ENCODE peak calls at places on chromosome 4, in five cellular contexts. One of them, this sample, is unnamed.
A peak's percentile ranks its signal among the peaks of the same experiment; 100 is the strongest.

GRCh38 chr4:26885912-26886274 is 25.3 kb downstream of the STIM2 start:
- DNase-seq in activated gamma-delta T cell treated with Interleukin-2 at 50 U/mL for 16 hours: peak; percentile 21
- DNase-seq in progenitor cell of endocrine pancreas: no peak
- DNase-seq in psoas muscle: no peak
- DNase-seq in germinal center: peak; percentile 55
- DNase-seq in this sample: peak; percentile 56

GRCh38 chr4:171813195-171813955 is at the start of gene GALNTL6:
- DNase-seq in activated gamma-delta T cell treated with Interleukin-2 at 50 U/mL for 16 hours: no peak
- DNase-seq in progenitor cell of endocrine pancreas: no peak
- DNase-seq in psoas muscle: peak; percentile 44
- DNase-seq in germinal center: no peak
- DNase-seq in this sample: peak; percentile 40

GRCh38 chr4:126431049-126431448 is 1116.3 kb downstream of the FAT4 start:
- DNase-seq in activated gamma-delta T cell treated with Interleukin-2 at 50 U/mL for 16 hours: no peak
- DNase-seq in progenitor cell of endocrine pancreas: no peak
- DNase-seq in psoas muscle: no peak
- DNase-seq in germinal center: no peak
- DNase-seq in this sample: no peak

GRCh38 chr4:65580551-65580950 is 89.7 kb downstream of the EPHA5 start:
- DNase-seq in activated gamma-delta T cell treated with Interleukin-2 at 50 U/mL for 16 hours: no peak
- DNase-seq in progenitor cell of endocrine pancreas: no peak
- DNase-seq in psoas muscle: no peak
- DNase-seq in germinal center: no peak
- DNase-seq in this sample: no peak

GRCh38 chr4:158610790-158611189 is 60.9 kb downstream of the C4orf46 start:
- DNase-seq in activated gamma-delta T cell treated with Interleukin-2 at 50 U/mL for 16 hours: no peak
- DNase-seq in progenitor cell of endocrine pancreas: no peak
- DNase-seq in psoas muscle: no peak
- DNase-seq in germinal center: no peak
- DNase-seq in this sample: no peak

GRCh38 chr4:102789317-102789717 is 28.5 kb upstream of the MANBA start:
- DNase-seq in activated gamma-delta T cell treated with Interleukin-2 at 50 U/mL for 16 hours: no peak
- DNase-seq in progenitor cell of endocrine pancreas: no peak
- DNase-seq in psoas muscle: no peak
- DNase-seq in germinal center: no peak
- DNase-seq in this sample: no peak

GRCh38 chr4:4990857-4991540 is 28.3 kb downstream of the CYTL1 start:
- DNase-seq in activated gamma-delta T cell treated with Interleukin-2 at 50 U/mL for 16 hours: no peak
- DNase-seq in progenitor cell of endocrine pancreas: no peak
- DNase-seq in psoas muscle: peak; percentile 88
- DNase-seq in germinal center: no peak
- DNase-seq in this sample: no peak

GRCh38 chr4:32790803-32791202 is 2070.6 kb downstream of the PCDH7 start:
- DNase-seq in activated gamma-delta T cell treated with Interleukin-2 at 50 U/mL for 16 hours: no peak
- DNase-seq in progenitor cell of endocrine pancreas: no peak
- DNase-seq in psoas muscle: no peak
- DNase-seq in germinal center: no peak
- DNase-seq in this sample: no peak

GRCh38 chr4:141541851-141542250 is 94.5 kb upstream of the IL15 start:
- DNase-seq in activated gamma-delta T cell treated with Interleukin-2 at 50 U/mL for 16 hours: no peak
- DNase-seq in progenitor cell of endocrine pancreas: no peak
- DNase-seq in psoas muscle: no peak
- DNase-seq in germinal center: no peak
- DNase-seq in this sample: no peak

GRCh38 chr4:116118216-116118615 is 967.2 kb downstream of the TRAM1L1 start:
- DNase-seq in activated gamma-delta T cell treated with Interleukin-2 at 50 U/mL for 16 hours: no peak
- DNase-seq in progenitor cell of endocrine pancreas: no peak
- DNase-seq in psoas muscle: no peak
- DNase-seq in germinal center: no peak
- DNase-seq in this sample: no peak

GRCh38 chr4:147865926-147866325 is 134.0 kb downstream of the ARHGAP10 start:
- DNase-seq in activated gamma-delta T cell treated with Interleukin-2 at 50 U/mL for 16 hours: no peak
- DNase-seq in progenitor cell of endocrine pancreas: no peak
- DNase-seq in psoas muscle: no peak
- DNase-seq in germinal center: no peak
- DNase-seq in this sample: no peak

GRCh38 chr4:125044886-125045285 is 269.9 kb upstream of the FAT4 start:
- DNase-seq in activated gamma-delta T cell treated with Interleukin-2 at 50 U/mL for 16 hours: no peak
- DNase-seq in progenitor cell of endocrine pancreas: no peak
- DNase-seq in psoas muscle: no peak
- DNase-seq in germinal center: no peak
- DNase-seq in this sample: no peak

GRCh38 chr4:125719987-125720386 is 405.2 kb downstream of the FAT4 start:
- DNase-seq in activated gamma-delta T cell treated with Interleukin-2 at 50 U/mL for 16 hours: no peak
- DNase-seq in progenitor cell of endocrine pancreas: no peak
- DNase-seq in psoas muscle: no peak
- DNase-seq in germinal center: no peak
- DNase-seq in this sample: no peak

GRCh38 chr4:3676196-3676595 is 90.0 kb upstream of the ADRA2C start:
- DNase-seq in activated gamma-delta T cell treated with Interleukin-2 at 50 U/mL for 16 hours: no peak
- DNase-seq in progenitor cell of endocrine pancreas: no peak
- DNase-seq in psoas muscle: peak; percentile 35
- DNase-seq in germinal center: no peak
- DNase-seq in this sample: no peak

GRCh38 chr4:89868999-89869589 is 25.6 kb upstream of the MMRN1 start:
- DNase-seq in activated gamma-delta T cell treated with Interleukin-2 at 50 U/mL for 16 hours: no peak
- DNase-seq in progenitor cell of endocrine pancreas: no peak
- DNase-seq in psoas muscle: no peak
- DNase-seq in germinal center: no peak
- DNase-seq in this sample: no peak

GRCh38 chr4:82360298-82361177 is 13.3 kb downstream of the HNRNPD start:
- DNase-seq in activated gamma-delta T cell treated with Interleukin-2 at 50 U/mL for 16 hours: no peak
- DNase-seq in progenitor cell of endocrine pancreas: no peak
- DNase-seq in psoas muscle: no peak
- DNase-seq in germinal center: peak; percentile 30
- DNase-seq in this sample: peak; percentile 37

GRCh38 chr4:3399277-3400194 is 42.2 kb upstream of the HGFAC start:
- DNase-seq in activated gamma-delta T cell treated with Interleukin-2 at 50 U/mL for 16 hours: no peak
- DNase-seq in progenitor cell of endocrine pancreas: no peak
- DNase-seq in psoas muscle: no peak
- DNase-seq in germinal center: no peak
- DNase-seq in this sample: no peak

GRCh38 chr4:164779811-164780216 is 25.9 kb downstream of the SMIM31 start:
- DNase-seq in activated gamma-delta T cell treated with Interleukin-2 at 50 U/mL for 16 hours: peak; percentile 3
- DNase-seq in progenitor cell of endocrine pancreas: peak; percentile 11
- DNase-seq in psoas muscle: no peak
- DNase-seq in germinal center: peak; percentile 17
- DNase-seq in this sample: peak; percentile 18

GRCh38 chr4:139243448-139244365 is 36.3 kb downstream of the MGARP start:
- DNase-seq in activated gamma-delta T cell treated with Interleukin-2 at 50 U/mL for 16 hours: no peak
- DNase-seq in progenitor cell of endocrine pancreas: no peak
- DNase-seq in psoas muscle: no peak
- DNase-seq in germinal center: no peak
- DNase-seq in this sample: no peak

GRCh38 chr4:110540606-110541440 is 64.9 kb downstream of the ENPEP start:
- DNase-seq in activated gamma-delta T cell treated with Interleukin-2 at 50 U/mL for 16 hours: no peak
- DNase-seq in progenitor cell of endocrine pancreas: no peak
- DNase-seq in psoas muscle: no peak
- DNase-seq in germinal center: no peak
- DNase-seq in this sample: no peak

GRCh38 chr4:1400861-1401408 is 5.3 kb downstream of the NKX1-1 start:
- DNase-seq in activated gamma-delta T cell treated with Interleukin-2 at 50 U/mL for 16 hours: peak; percentile 2
- DNase-seq in progenitor cell of endocrine pancreas: peak; percentile 8
- DNase-seq in psoas muscle: peak; percentile 35
- DNase-seq in germinal center: no peak
- DNase-seq in this sample: no peak

GRCh38 chr4:88352062-88352461 is 26.6 kb upstream of the HERC6 start:
- DNase-seq in activated gamma-delta T cell treated with Interleukin-2 at 50 U/mL for 16 hours: no peak
- DNase-seq in progenitor cell of endocrine pancreas: no peak
- DNase-seq in psoas muscle: no peak
- DNase-seq in germinal center: no peak
- DNase-seq in this sample: no peak

GRCh38 chr4:168796362-168797106 is 213.5 kb downstream of the CBR4 start:
- DNase-seq in activated gamma-delta T cell treated with Interleukin-2 at 50 U/mL for 16 hours: no peak
- DNase-seq in progenitor cell of endocrine pancreas: no peak
- DNase-seq in psoas muscle: no peak
- DNase-seq in germinal center: no peak
- DNase-seq in this sample: no peak

GRCh38 chr4:64799751-64800150 is 390.5 kb upstream of the TECRL start:
- DNase-seq in activated gamma-delta T cell treated with Interleukin-2 at 50 U/mL for 16 hours: no peak
- DNase-seq in progenitor cell of endocrine pancreas: no peak
- DNase-seq in psoas muscle: no peak
- DNase-seq in germinal center: no peak
- DNase-seq in this sample: no peak

GRCh38 chr4:108370826-108371225 is 202.1 kb upstream of the LEF1 start:
- DNase-seq in activated gamma-delta T cell treated with Interleukin-2 at 50 U/mL for 16 hours: no peak
- DNase-seq in progenitor cell of endocrine pancreas: no peak
- DNase-seq in psoas muscle: no peak
- DNase-seq in germinal center: no peak
- DNase-seq in this sample: no peak

GRCh38 chr4:88447339-88447738 is 9.6 kb upstream of the HERC5 start:
- DNase-seq in activated gamma-delta T cell treated with Interleukin-2 at 50 U/mL for 16 hours: no peak
- DNase-seq in progenitor cell of endocrine pancreas: no peak
- DNase-seq in psoas muscle: no peak
- DNase-seq in germinal center: no peak
- DNase-seq in this sample: no peak

GRCh38 chr4:46389301-46389761 is 597 bp downstream of the GABRA2 start:
- DNase-seq in activated gamma-delta T cell treated with Interleukin-2 at 50 U/mL for 16 hours: no peak
- DNase-seq in progenitor cell of endocrine pancreas: peak; percentile 11
- DNase-seq in psoas muscle: no peak
- DNase-seq in germinal center: no peak
- DNase-seq in this sample: no peak

GRCh38 chr4:15239866-15240265 is 188.0 kb upstream of the C1QTNF7 start:
- DNase-seq in activated gamma-delta T cell treated with Interleukin-2 at 50 U/mL for 16 hours: no peak
- DNase-seq in progenitor cell of endocrine pancreas: no peak
- DNase-seq in psoas muscle: no peak
- DNase-seq in germinal center: no peak
- DNase-seq in this sample: no peak

GRCh38 chr4:27702710-27703431 is 842.2 kb downstream of the STIM2 start:
- DNase-seq in activated gamma-delta T cell treated with Interleukin-2 at 50 U/mL for 16 hours: no peak
- DNase-seq in progenitor cell of endocrine pancreas: no peak
- DNase-seq in psoas muscle: no peak
- DNase-seq in germinal center: no peak
- DNase-seq in this sample: no peak

GRCh38 chr4:158254328-158254727 is 44.0 kb downstream of the TMEM144 start:
- DNase-seq in activated gamma-delta T cell treated with Interleukin-2 at 50 U/mL for 16 hours: no peak
- DNase-seq in progenitor cell of endocrine pancreas: no peak
- DNase-seq in psoas muscle: no peak
- DNase-seq in germinal center: no peak
- DNase-seq in this sample: no peak

GRCh38 chr4:108533245-108533844 is 87.0 kb upstream of the RPL34 start:
- DNase-seq in activated gamma-delta T cell treated with Interleukin-2 at 50 U/mL for 16 hours: no peak
- DNase-seq in progenitor cell of endocrine pancreas: no peak
- DNase-seq in psoas muscle: no peak
- DNase-seq in germinal center: no peak
- DNase-seq in this sample: no peak

GRCh38 chr4:98448923-98449322 is 187.7 kb downstream of the RAP1GDS1 start:
- DNase-seq in activated gamma-delta T cell treated with Interleukin-2 at 50 U/mL for 16 hours: peak; percentile 29
- DNase-seq in progenitor cell of endocrine pancreas: no peak
- DNase-seq in psoas muscle: no peak
- DNase-seq in germinal center: no peak
- DNase-seq in this sample: no peak

GRCh38 chr4:5143940-5144339 is 92.7 kb downstream of the STK32B start:
- DNase-seq in activated gamma-delta T cell treated with Interleukin-2 at 50 U/mL for 16 hours: no peak
- DNase-seq in progenitor cell of endocrine pancreas: no peak
- DNase-seq in psoas muscle: peak; percentile 72
- DNase-seq in germinal center: no peak
- DNase-seq in this sample: no peak

GRCh38 chr4:20418865-20419451 is 167.3 kb downstream of the SLIT2 start:
- DNase-seq in activated gamma-delta T cell treated with Interleukin-2 at 50 U/mL for 16 hours: no peak
- DNase-seq in progenitor cell of endocrine pancreas: no peak
- DNase-seq in psoas muscle: no peak
- DNase-seq in germinal center: peak; percentile 23
- DNase-seq in this sample: peak; percentile 36

GRCh38 chr4:47598896-47599295 is 113.8 kb downstream of the ATP10D start:
- DNase-seq in activated gamma-delta T cell treated with Interleukin-2 at 50 U/mL for 16 hours: no peak
- DNase-seq in progenitor cell of endocrine pancreas: no peak
- DNase-seq in psoas muscle: no peak
- DNase-seq in germinal center: no peak
- DNase-seq in this sample: no peak

GRCh38 chr4:117447925-117448324 is 362.5 kb upstream of the TRAM1L1 start:
- DNase-seq in activated gamma-delta T cell treated with Interleukin-2 at 50 U/mL for 16 hours: no peak
- DNase-seq in progenitor cell of endocrine pancreas: no peak
- DNase-seq in psoas muscle: no peak
- DNase-seq in germinal center: no peak
- DNase-seq in this sample: no peak

GRCh38 chr4:182141046-182141445 is 102.2 kb upstream of the TENM3 start:
- DNase-seq in activated gamma-delta T cell treated with Interleukin-2 at 50 U/mL for 16 hours: no peak
- DNase-seq in progenitor cell of endocrine pancreas: no peak
- DNase-seq in psoas muscle: no peak
- DNase-seq in germinal center: no peak
- DNase-seq in this sample: no peak

GRCh38 chr4:169968999-169969398 is 57.2 kb downstream of the MFAP3L start:
- DNase-seq in activated gamma-delta T cell treated with Interleukin-2 at 50 U/mL for 16 hours: no peak
- DNase-seq in progenitor cell of endocrine pancreas: no peak
- DNase-seq in psoas muscle: no peak
- DNase-seq in germinal center: no peak
- DNase-seq in this sample: no peak

GRCh38 chr4:38856524-38857337 is at the start of gene TLR6:
- DNase-seq in activated gamma-delta T cell treated with Interleukin-2 at 50 U/mL for 16 hours: peak; percentile 74
- DNase-seq in progenitor cell of endocrine pancreas: peak; percentile 36
- DNase-seq in psoas muscle: no peak
- DNase-seq in germinal center: peak; percentile 54
- DNase-seq in this sample: peak; percentile 82

This sample was measured in B cell.